ENCODE peak calls at places on chromosomes 11 and 22, in five cellular contexts. One of them, this sample, is unnamed.

GRCh38 chr22:35349704-35350538 is 31.0 kb upstream of the HMOX1 start:
- DNase-seq in amygdala: no peak
- DNase-seq in GM13977: no peak
- DNase-seq in BE2C: peak
- DNase-seq in stimulated activated CD8-positive, alpha-beta memory T cell treated with anti-CD3 and anti-CD28 coated beads, Interleukin-4, amount 100 ng/mL, for 24 hours: no peak
- DNase-seq in this sample: peak

GRCh38 chr11:18633256-18634139 is 644 bp downstream of the SPTY2D1 start:
- DNase-seq in amygdala: no peak
- DNase-seq in BE2C: no peak
- DNase-seq in stimulated activated CD8-positive, alpha-beta memory T cell treated with anti-CD3 and anti-CD28 coated beads, Interleukin-4, amount 100 ng/mL, for 24 hours: no peak
- DNase-seq in GM13977: peak
- DNase-seq in this sample: no peak

GRCh38 chr22:45225732-45226560 is 14.7 kb downstream of the KIAA0930 start:
- DNase-seq in GM13977: no peak
- DNase-seq in stimulated activated CD8-positive, alpha-beta memory T cell treated with anti-CD3 and anti-CD28 coated beads, Interleukin-4, amount 100 ng/mL, for 24 hours: no peak
- DNase-seq in BE2C: no peak
- DNase-seq in amygdala: no peak
- DNase-seq in this sample: no peak

GRCh38 chr11:69280451-69280850 is 13.5 kb upstream of the MYEOV start:
- DNase-seq in BE2C: no peak
- DNase-seq in stimulated activated CD8-positive, alpha-beta memory T cell treated with anti-CD3 and anti-CD28 coated beads, Interleukin-4, amount 100 ng/mL, for 24 hours: no peak
- DNase-seq in amygdala: no peak
- DNase-seq in GM13977: no peak
- DNase-seq in this sample: peak

GRCh38 chr11:79485694-79486093 is 44.9 kb upstream of the TENM4 start:
- DNase-seq in stimulated activated CD8-positive, alpha-beta memory T cell treated with anti-CD3 and anti-CD28 coated beads, Interleukin-4, amount 100 ng/mL, for 24 hours: no peak
- DNase-seq in BE2C: no peak
- DNase-seq in GM13977: no peak
- DNase-seq in amygdala: no peak
- DNase-seq in this sample: no peak

GRCh38 chr11:60873533-60873932 is 6.2 kb downstream of the ZP1 start:
- DNase-seq in GM13977: no peak
- DNase-seq in BE2C: no peak
- DNase-seq in stimulated activated CD8-positive, alpha-beta memory T cell treated with anti-CD3 and anti-CD28 coated beads, Interleukin-4, amount 100 ng/mL, for 24 hours: no peak
- DNase-seq in amygdala: no peak
- DNase-seq in this sample: no peak

GRCh38 chr11:46387456-46387855 is 4.1 kb downstream of the CHRM4 start:
- DNase-seq in amygdala: no peak
- DNase-seq in stimulated activated CD8-positive, alpha-beta memory T cell treated with anti-CD3 and anti-CD28 coated beads, Interleukin-4, amount 100 ng/mL, for 24 hours: no peak
- DNase-seq in GM13977: no peak
- DNase-seq in BE2C: no peak
- DNase-seq in this sample: no peak

GRCh38 chr11:77475206-77475605 is 1.3 kb upstream of the PAK1 start:
- DNase-seq in GM13977: no peak
- DNase-seq in stimulated activated CD8-positive, alpha-beta memory T cell treated with anti-CD3 and anti-CD28 coated beads, Interleukin-4, amount 100 ng/mL, for 24 hours: no peak
- DNase-seq in BE2C: no peak
- DNase-seq in amygdala: no peak
- DNase-seq in this sample: no peak

GRCh38 chr11:128222245-128222959 is 365.0 kb downstream of the ETS1 start:
- DNase-seq in stimulated activated CD8-positive, alpha-beta memory T cell treated with anti-CD3 and anti-CD28 coated beads, Interleukin-4, amount 100 ng/mL, for 24 hours: no peak
- DNase-seq in BE2C: no peak
- DNase-seq in amygdala: no peak
- DNase-seq in GM13977: no peak
- DNase-seq in this sample: no peak

GRCh38 chr22:24444729-24445466 is 17.5 kb downstream of the ADORA2A start:
- DNase-seq in stimulated activated CD8-positive, alpha-beta memory T cell treated with anti-CD3 and anti-CD28 coated beads, Interleukin-4, amount 100 ng/mL, for 24 hours: no peak
- DNase-seq in GM13977: no peak
- DNase-seq in amygdala: no peak
- DNase-seq in BE2C: peak
- DNase-seq in this sample: no peak

GRCh38 chr22:19892249-19892879 is 37.7 kb upstream of the GNB1L start:
- DNase-seq in stimulated activated CD8-positive, alpha-beta memory T cell treated with anti-CD3 and anti-CD28 coated beads, Interleukin-4, amount 100 ng/mL, for 24 hours: peak
- DNase-seq in GM13977: peak
- DNase-seq in BE2C: peak
- DNase-seq in amygdala: no peak
- DNase-seq in this sample: no peak

GRCh38 chr11:2555376-2555775 is 110.6 kb downstream of the KCNQ1 start:
- DNase-seq in GM13977: no peak
- DNase-seq in amygdala: no peak
- DNase-seq in BE2C: peak
- DNase-seq in stimulated activated CD8-positive, alpha-beta memory T cell treated with anti-CD3 and anti-CD28 coated beads, Interleukin-4, amount 100 ng/mL, for 24 hours: no peak
- DNase-seq in this sample: no peak

GRCh38 chr11:86488553-86488952 is 113.9 kb downstream of the CCDC81 start:
- DNase-seq in stimulated activated CD8-positive, alpha-beta memory T cell treated with anti-CD3 and anti-CD28 coated beads, Interleukin-4, amount 100 ng/mL, for 24 hours: no peak
- DNase-seq in amygdala: no peak
- DNase-seq in BE2C: no peak
- DNase-seq in GM13977: no peak
- DNase-seq in this sample: no peak

GRCh38 chr11:15864021-15864805 is 492.1 kb downstream of the SOX6 start:
- DNase-seq in GM13977: no peak
- DNase-seq in stimulated activated CD8-positive, alpha-beta memory T cell treated with anti-CD3 and anti-CD28 coated beads, Interleukin-4, amount 100 ng/mL, for 24 hours: no peak
- DNase-seq in BE2C: no peak
- DNase-seq in amygdala: no peak
- DNase-seq in this sample: no peak

GRCh38 chr11:76277298-76278175 is 71.2 kb upstream of the WNT11 start:
- DNase-seq in GM13977: no peak
- DNase-seq in BE2C: no peak
- DNase-seq in stimulated activated CD8-positive, alpha-beta memory T cell treated with anti-CD3 and anti-CD28 coated beads, Interleukin-4, amount 100 ng/mL, for 24 hours: no peak
- DNase-seq in amygdala: no peak
- DNase-seq in this sample: no peak

GRCh38 chr11:65078151-65078550 is 5.7 kb downstream of the CDCA5 start:
- DNase-seq in GM13977: peak
- DNase-seq in stimulated activated CD8-positive, alpha-beta memory T cell treated with anti-CD3 and anti-CD28 coated beads, Interleukin-4, amount 100 ng/mL, for 24 hours: peak
- DNase-seq in BE2C: peak
- DNase-seq in amygdala: no peak
- DNase-seq in this sample: peak

GRCh38 chr22:49492308-49492707 is 335.4 kb downstream of the BRD1 start:
- DNase-seq in GM13977: no peak
- DNase-seq in amygdala: no peak
- DNase-seq in stimulated activated CD8-positive, alpha-beta memory T cell treated with anti-CD3 and anti-CD28 coated beads, Interleukin-4, amount 100 ng/mL, for 24 hours: no peak
- DNase-seq in BE2C: no peak
- DNase-seq in this sample: no peak

This sample was measured in myocyte.